ENCODE peak calls at places on chromosomes 13 and 19, in ten cellular contexts. W, T, V, J, A, P, D, N, H and X are unnamed samples.

GRCh38 chr19:10009269-10009665 is 1.0 kb downstream of the COL5A3 start:
- DNase-seq in D (peak; percentile 92), W (peak; percentile 59), A (peak; percentile 86), H (no peak), P (peak; percentile 80), J (no peak), T (no peak), N (peak; percentile 48), V (no peak), X (no peak)

GRCh38 chr13:44576396-44577235 is 486 bp upstream of the TSC22D1 start:
- DNase-seq in H (peak; percentile 88), V (peak; percentile 20), N (peak; percentile 6), W (peak; percentile 19), J (peak; percentile 10), P (no peak), A (no peak), T (no peak), D (no peak), X (no peak)

GRCh38 chr19:14054099-14054498 is 7.8 kb downstream of the PALM3 start:
- DNase-seq in P (no peak), T (no peak), A (no peak), H (no peak), W (no peak), D (no peak), N (no peak), J (no peak), V (no peak), X (no peak)

GRCh38 chr19:39363909-39364457 is 21.8 kb downstream of the SAMD4B start:
- DNase-seq in V (no peak), T (peak; percentile 85), D (peak; percentile 80), P (no peak), H (no peak), N (no peak), A (peak; percentile 33), W (no peak), J (no peak), X (no peak)

GRCh38 chr19:11421607-11422098 is 2.5 kb upstream of the RGL3 start:
- DNase-seq in N (peak; percentile 17), A (peak; percentile 72), P (no peak), V (no peak), H (no peak), W (peak; percentile 63), T (no peak), J (no peak), D (no peak), X (peak; percentile 64)

GRCh38 chr13:53005631-53006030 is 23.0 kb upstream of the OLFM4 start:
- DNase-seq in V (no peak), D (no peak), H (peak; percentile 33), J (no peak), A (no peak), W (no peak), N (no peak), T (no peak), P (no peak), X (no peak)

GRCh38 chr13:33633701-33634525 is 184.0 kb upstream of the RFC3 start:
- DNase-seq in P (peak; percentile 62), H (no peak), T (peak; percentile 22), N (no peak), W (no peak), A (no peak), J (no peak), V (no peak), D (peak; percentile 40), X (no peak)

GRCh38 chr13:44685641-44686040 is 109.5 kb upstream of the TSC22D1 start:
- DNase-seq in W (no peak), T (no peak), V (no peak), D (no peak), N (no peak), H (no peak), A (no peak), J (no peak), P (no peak), X (no peak)

GRCh38 chr19:28456264-28456663 is 756.7 kb downstream of the UQCRFS1 start:
- DNase-seq in V (no peak), A (no peak), J (no peak), D (no peak), W (no peak), N (no peak), T (no peak), H (no peak), P (no peak), X (no peak)

GRCh38 chr19:1237754-1238372 is at the start of gene CBARP:
- DNase-seq in V (no peak), N (no peak), D (no peak), P (no peak), J (no peak), W (no peak), T (no peak), H (no peak), A (no peak), X (no peak)

GRCh38 chr19:19997656-19998268 is 41.5 kb downstream of the ZNF682 start:
- DNase-seq in D (no peak), T (no peak), V (no peak), W (peak; percentile 24), N (peak; percentile 19), P (no peak), J (peak; percentile 16), A (peak; percentile 21), H (peak; percentile 22), X (peak; percentile 1)

GRCh38 chr13:45882626-45883025 is 31.1 kb upstream of the SIAH3 start:
- DNase-seq in A (no peak), P (no peak), N (no peak), T (no peak), H (no peak), J (no peak), W (no peak), D (no peak), V (no peak), X (no peak)

GRCh38 chr13:66994498-66995365 is 235.4 kb downstream of the PCDH9 start:
- DNase-seq in D (no peak), V (no peak), A (no peak), W (no peak), N (no peak), H (peak; percentile 31), T (no peak), P (no peak), J (no peak), X (no peak)

GRCh38 chr13:33869005-33869404 is 51.1 kb downstream of the RFC3 start:
- DNase-seq in W (no peak), D (no peak), J (no peak), A (no peak), H (no peak), P (no peak), T (no peak), V (no peak), N (no peak), X (no peak)

GRCh38 chr19:4647676-4648644 is 8.6 kb downstream of the TNFAIP8L1 start:
- DNase-seq in D (no peak), V (no peak), H (no peak), N (no peak), W (no peak), J (no peak), P (no peak), T (no peak), A (peak; percentile 74), X (no peak)

GRCh38 chr19:17264641-17264979 is at the start of gene USHBP1:
- DNase-seq in P (no peak), V (no peak), D (no peak), A (peak; percentile 56), W (no peak), T (no peak), H (no peak), J (no peak), N (no peak), X (no peak)

GRCh38 chr19:38118176-38118575 is 105.8 kb downstream of the DPF1 start:
- DNase-seq in W (no peak), V (no peak), D (no peak), J (no peak), H (no peak), T (no peak), P (no peak), N (no peak), A (no peak), X (no peak)

GRCh38 chr13:80131204-80131603 is 209.7 kb downstream of the SPRY2 start:
- DNase-seq in H (peak; percentile 54), T (peak; percentile 63), J (no peak), P (peak; percentile 21), V (no peak), W (peak; percentile 81), A (peak; percentile 84), D (peak; percentile 46), N (no peak), X (no peak)

GRCh38 chr13:63304497-63304896 is 1888.8 kb upstream of the PCDH20 start:
- DNase-seq in P (no peak), J (no peak), V (no peak), T (no peak), D (no peak), H (no peak), N (no peak), A (no peak), W (no peak), X (no peak)

GRCh38 chr13:44801990-44802389 is 187.3 kb downstream of the NUFIP1 start:
- DNase-seq in H (no peak), J (no peak), N (no peak), D (peak; percentile 89), A (no peak), W (no peak), P (peak; percentile 45), V (no peak), T (no peak), X (no peak)

GRCh38 chr13:104315606-104316005 is 1249.4 kb upstream of the SLC10A2 start:
- DNase-seq in J (no peak), V (no peak), H (no peak), P (peak; percentile 28), N (no peak), W (no peak), T (no peak), D (peak; percentile 97), A (no peak), X (no peak)

GRCh38 chr19:53659292-53659691 is 27.5 kb downstream of the DPRX start:
- DNase-seq in J (no peak), W (no peak), N (no peak), V (no peak), P (peak; percentile 44), A (no peak), D (no peak), H (no peak), T (no peak), X (no peak)

GRCh38 chr13:113550453-113550852 is 34.1 kb upstream of the TFDP1 start:
- DNase-seq in H (no peak), T (no peak), P (no peak), W (peak; percentile 0), N (no peak), V (no peak), J (no peak), D (no peak), A (no peak), X (no peak)

GRCh38 chr13:75319244-75319643 is 162.7 kb downstream of the TBC1D4 start:
- DNase-seq in T (no peak), N (no peak), D (peak; percentile 63), H (no peak), J (no peak), A (no peak), W (no peak), V (no peak), P (no peak), X (no peak)